ENCODE peak calls at places on chromosome 20, in five cellular contexts. One of them, this sample, is unnamed.

GRCh38 chr20:51187318-51187717 is 164.4 kb upstream of the KCNG1 start:
- DNase-seq in A549: no peak
- DNase-seq in tibial nerve: no peak
- DNase-seq in left ventricle myocardium inferior: no peak
- DNase-seq in right cardiac atrium: no peak
- DNase-seq in this sample: no peak

GRCh38 chr20:62010551-62011402 is 54.9 kb downstream of the TAF4 start:
- DNase-seq in right cardiac atrium: peak; percentile 51
- DNase-seq in A549: peak; percentile 69
- DNase-seq in tibial nerve: peak; percentile 45
- DNase-seq in left ventricle myocardium inferior: peak; percentile 46
- DNase-seq in this sample: peak; percentile 40

GRCh38 chr20:32635764-32636163 is 38.0 kb downstream of the C20orf203 start:
- DNase-seq in A549: no peak
- DNase-seq in tibial nerve: no peak
- DNase-seq in left ventricle myocardium inferior: no peak
- DNase-seq in right cardiac atrium: no peak
- DNase-seq in this sample: no peak

GRCh38 chr20:36832791-36833190 is 43.1 kb upstream of the TLDC2 start:
- DNase-seq in left ventricle myocardium inferior: no peak
- DNase-seq in right cardiac atrium: no peak
- DNase-seq in A549: no peak
- DNase-seq in tibial nerve: no peak
- DNase-seq in this sample: no peak

GRCh38 chr20:36881331-36881730 is 5.4 kb downstream of the TLDC2 start:
- DNase-seq in tibial nerve: no peak
- DNase-seq in A549: no peak
- DNase-seq in left ventricle myocardium inferior: no peak
- DNase-seq in right cardiac atrium: no peak
- DNase-seq in this sample: no peak

GRCh38 chr20:62818592-62819493 is 2.0 kb downstream of the COL9A3 start:
- DNase-seq in right cardiac atrium: peak; percentile 87
- DNase-seq in left ventricle myocardium inferior: peak; percentile 76
- DNase-seq in tibial nerve: peak; percentile 50
- DNase-seq in A549: no peak
- DNase-seq in this sample: peak; percentile 82

GRCh38 chr20:10466325-10466724 is 31.2 kb downstream of the SLX4IP start:
- DNase-seq in left ventricle myocardium inferior: no peak
- DNase-seq in right cardiac atrium: no peak
- DNase-seq in A549: no peak
- DNase-seq in tibial nerve: no peak
- DNase-seq in this sample: no peak

GRCh38 chr20:7703436-7703835 is 236.8 kb downstream of the HAO1 start:
- DNase-seq in A549: no peak
- DNase-seq in left ventricle myocardium inferior: no peak
- DNase-seq in right cardiac atrium: no peak
- DNase-seq in tibial nerve: no peak
- DNase-seq in this sample: no peak

GRCh38 chr20:62632575-62632974 is 9.7 kb upstream of the SLCO4A1 start:
- DNase-seq in A549: no peak
- DNase-seq in tibial nerve: no peak
- DNase-seq in right cardiac atrium: no peak
- DNase-seq in left ventricle myocardium inferior: no peak
- DNase-seq in this sample: no peak

GRCh38 chr20:58403272-58403671 is 14.2 kb downstream of the VAPB start:
- DNase-seq in left ventricle myocardium inferior: no peak
- DNase-seq in tibial nerve: no peak
- DNase-seq in right cardiac atrium: no peak
- DNase-seq in A549: no peak
- DNase-seq in this sample: no peak
- H3K4me1 ChIP-seq in left ventricle myocardium inferior: peaks cover 94% of the 10 kb centered on the region
- H3K4me1 ChIP-seq in tibial nerve: peaks cover 14% of the 10 kb centered on the region
- H3K4me1 ChIP-seq in right cardiac atrium: peaks cover 10% of the 10 kb centered on the region
- H3K4me1 ChIP-seq in A549: peaks cover 35% of the 10 kb centered on the region
- H3K4me1 ChIP-seq in this sample: peaks cover 30% of the 10 kb centered on the region

DNA sequence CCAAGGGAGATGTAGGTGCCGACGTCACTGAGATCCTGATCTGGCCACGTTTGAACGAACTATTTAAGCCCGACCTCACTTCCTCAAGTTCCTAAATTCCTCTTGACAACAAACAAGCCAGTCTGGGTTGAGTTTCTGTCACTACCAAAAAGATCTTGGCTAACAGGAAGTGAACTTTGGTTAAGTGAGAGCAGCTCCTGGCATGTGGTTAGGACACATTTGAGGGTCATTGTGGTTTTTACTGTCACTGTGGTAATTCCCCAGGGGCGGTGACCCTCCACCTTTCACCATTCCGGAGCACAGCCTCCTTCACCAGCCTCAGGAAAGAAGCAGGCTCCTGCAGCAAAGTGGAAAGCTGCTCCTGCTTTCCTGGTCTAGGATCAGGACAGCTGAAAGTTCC is 43.1 kb upstream of the ZNF831 start:
- DNase-seq in right cardiac atrium: no peak
- DNase-seq in left ventricle myocardium inferior: no peak
- DNase-seq in tibial nerve: no peak
- DNase-seq in A549: no peak
- DNase-seq in this sample: no peak
- H3K4me1 ChIP-seq in right cardiac atrium: no peaks in the 10 kb centered on the region
- H3K4me1 ChIP-seq in left ventricle myocardium inferior: no peaks in the 10 kb centered on the region
- H3K4me1 ChIP-seq in tibial nerve: no peaks in the 10 kb centered on the region
- H3K4me1 ChIP-seq in A549: no peaks in the 10 kb centered on the region
- H3K4me1 ChIP-seq in this sample: no peaks in the 10 kb centered on the region

GRCh38 chr20:54227751-54228150 is 19.9 kb downstream of the PFDN4 start:
- DNase-seq in left ventricle myocardium inferior: no peak
- DNase-seq in tibial nerve: no peak
- DNase-seq in A549: no peak
- DNase-seq in right cardiac atrium: no peak
- DNase-seq in this sample: no peak
- H3K4me1 ChIP-seq in left ventricle myocardium inferior: no peaks in the 10 kb centered on the region
- H3K4me1 ChIP-seq in tibial nerve: no peaks in the 10 kb centered on the region
- H3K4me1 ChIP-seq in A549: no peaks in the 10 kb centered on the region
- H3K4me1 ChIP-seq in right cardiac atrium: no peaks in the 10 kb centered on the region
- H3K4me1 ChIP-seq in this sample: no peaks in the 10 kb centered on the region

GRCh38 chr20:537983-538382 is 5.6 kb downstream of the CSNK2A1 start:
- DNase-seq in right cardiac atrium: no peak
- DNase-seq in A549: no peak
- DNase-seq in left ventricle myocardium inferior: no peak
- DNase-seq in tibial nerve: no peak
- DNase-seq in this sample: no peak
- H3K4me1 ChIP-seq in right cardiac atrium: peaks cover 12% of the 10 kb centered on the region
- H3K4me1 ChIP-seq in A549: peaks cover 45% of the 10 kb centered on the region
- H3K4me1 ChIP-seq in left ventricle myocardium inferior: peaks cover 98% of the 10 kb centered on the region
- H3K4me1 ChIP-seq in tibial nerve: peaks cover 19% of the 10 kb centered on the region
- H3K4me1 ChIP-seq in this sample: peaks cover 14% of the 10 kb centered on the region

GRCh38 chr20:2984028-2984501 is 59.4 kb upstream of the GNRH2 start:
- DNase-seq in tibial nerve: no peak
- DNase-seq in A549: no peak
- DNase-seq in right cardiac atrium: no peak
- DNase-seq in left ventricle myocardium inferior: no peak
- DNase-seq in this sample: no peak
- H3K4me1 ChIP-seq in tibial nerve: no peaks in the 10 kb centered on the region
- H3K4me1 ChIP-seq in A549: peaks cover 7% of the 10 kb centered on the region
- H3K4me1 ChIP-seq in right cardiac atrium: peaks cover 7% of the 10 kb centered on the region
- H3K4me1 ChIP-seq in left ventricle myocardium inferior: peaks cover 16% of the 10 kb centered on the region
- H3K4me1 ChIP-seq in this sample: peaks cover 8% of the 10 kb centered on the region

DNA sequence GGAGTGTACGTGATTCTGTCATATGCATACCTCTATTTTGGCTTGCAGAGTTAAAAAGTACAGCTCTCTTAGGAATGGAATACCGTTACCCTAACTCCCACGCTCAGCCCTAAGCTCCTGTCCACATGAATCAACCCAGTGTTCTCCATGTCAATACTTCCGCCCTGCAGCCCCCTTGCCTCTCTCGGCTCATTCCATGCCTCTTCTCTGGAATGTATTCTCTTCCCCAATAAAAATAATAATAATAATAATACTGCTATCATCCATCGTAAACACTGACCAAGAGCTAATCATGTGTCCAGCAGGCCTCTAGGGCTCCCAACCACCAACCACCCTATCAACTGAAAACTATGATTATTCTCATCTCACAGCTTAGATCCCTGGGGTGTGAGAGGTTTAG is 100.6 kb downstream of the PREX1 start:
- DNase-seq in left ventricle myocardium inferior: no peak
- DNase-seq in A549: no peak
- DNase-seq in right cardiac atrium: no peak
- DNase-seq in tibial nerve: no peak
- DNase-seq in this sample: no peak
- H3K4me1 ChIP-seq in left ventricle myocardium inferior: peaks cover 34% of the 10 kb centered on the region
- H3K4me1 ChIP-seq in A549: peaks cover 21% of the 10 kb centered on the region
- H3K4me1 ChIP-seq in right cardiac atrium: peaks cover 14% of the 10 kb centered on the region
- H3K4me1 ChIP-seq in tibial nerve: peaks cover 56% of the 10 kb centered on the region
- H3K4me1 ChIP-seq in this sample: peaks cover 26% of the 10 kb centered on the region

GRCh38 chr20:839626-840025 is 6.1 kb downstream of the FAM110A start:
- DNase-seq in A549: no peak
- DNase-seq in right cardiac atrium: no peak
- DNase-seq in tibial nerve: no peak
- DNase-seq in left ventricle myocardium inferior: no peak
- DNase-seq in this sample: no peak
- H3K4me1 ChIP-seq in A549: peaks cover 6% of the 10 kb centered on the region
- H3K4me1 ChIP-seq in right cardiac atrium: peaks cover 4% of the 10 kb centered on the region
- H3K4me1 ChIP-seq in tibial nerve: peaks cover 8% of the 10 kb centered on the region
- H3K4me1 ChIP-seq in left ventricle myocardium inferior: peaks cover 44% of the 10 kb centered on the region
- H3K4me1 ChIP-seq in this sample: peaks cover 8% of the 10 kb centered on the region